ENCODE peak calls at places on chromosomes 12 and 14, in eight cellular contexts. D is H1, X is sigmoid colon, Y is heart left ventricle, U is suprapubic skin, Z is transverse colon, S is ovary, B is gastrocnemius medialis. Q is an unnamed sample.

GRCh38 chr14:104510216-104510615 is 69.3 kb upstream of the C14orf180 start:
- DNase-seq in D (no peak), X (no peak), Y (no peak), U (no peak), Z (no peak), S (no peak), B (no peak), Q (no peak)

GRCh38 chr12:3202734-3203446 is 125.7 kb downstream of the TSPAN9 start:
- DNase-seq in D (no peak), X (no peak), Y (peak; percentile 77), U (no peak), Z (peak; percentile 39), S (peak; percentile 72), B (peak; percentile 42), Q (peak; percentile 75)

GRCh38 chr14:59454131-59454530 is 11.0 kb downstream of the GPR135 start:
- DNase-seq in D (no peak), X (no peak), Y (no peak), U (no peak), Z (no peak), S (no peak), B (no peak), Q (no peak)

GRCh38 chr12:116002890-116003536 is 274.5 kb downstream of the MED13L start:
- DNase-seq in D (no peak), X (no peak), Y (no peak), U (no peak), Z (no peak), S (no peak), B (no peak), Q (no peak)

GRCh38 chr12:84508325-84508861 is 404.2 kb downstream of the SLC6A15 start:
- DNase-seq in D (no peak), X (peak; percentile 71), Y (no peak), U (peak; percentile 48), Z (no peak), S (peak; percentile 24), B (no peak), Q (no peak)

GRCh38 chr12:15829255-15829654 is 40.1 kb upstream of the EPS8 start:
- DNase-seq in D (no peak), X (no peak), Y (no peak), U (no peak), Z (no peak), S (no peak), B (no peak), Q (no peak)

GRCh38 chr14:22814945-22815713 is at the start of gene SLC7A7:
- DNase-seq in D (no peak), X (no peak), Y (no peak), U (no peak), Z (peak; percentile 32), S (no peak), B (no peak), Q (peak; percentile 69)

GRCh38 chr14:103232338-103232808 is 101.7 kb upstream of the EIF5 start:
- DNase-seq in D (no peak), X (no peak), Y (peak; percentile 41), U (no peak), Z (peak; percentile 38), S (no peak), B (no peak), Q (no peak)

GRCh38 chr12:12807970-12808702 is 5.0 kb upstream of the DDX47 start:
- DNase-seq in D (no peak), X (peak; percentile 71), Y (peak; percentile 73), U (no peak), Z (peak; percentile 60), S (no peak), B (peak; percentile 43), Q (no peak)

GRCh38 chr14:34460841-34461240 is 1.2 kb downstream of the SPTSSA start:
- DNase-seq in D (no peak), X (no peak), Y (no peak), U (no peak), Z (no peak), S (no peak), B (no peak), Q (no peak)
- H3K27ac ChIP-seq in D (no peak overlapping the region), X (peak overlapping the region; percentile 99), Y (no peak overlapping the region), U (peak overlapping the region; percentile 13), Z (peak overlapping the region; percentile 98), S (no peak overlapping the region), B (peak overlapping the region; percentile 90), Q (peak overlapping the region; percentile 98)

DNA sequence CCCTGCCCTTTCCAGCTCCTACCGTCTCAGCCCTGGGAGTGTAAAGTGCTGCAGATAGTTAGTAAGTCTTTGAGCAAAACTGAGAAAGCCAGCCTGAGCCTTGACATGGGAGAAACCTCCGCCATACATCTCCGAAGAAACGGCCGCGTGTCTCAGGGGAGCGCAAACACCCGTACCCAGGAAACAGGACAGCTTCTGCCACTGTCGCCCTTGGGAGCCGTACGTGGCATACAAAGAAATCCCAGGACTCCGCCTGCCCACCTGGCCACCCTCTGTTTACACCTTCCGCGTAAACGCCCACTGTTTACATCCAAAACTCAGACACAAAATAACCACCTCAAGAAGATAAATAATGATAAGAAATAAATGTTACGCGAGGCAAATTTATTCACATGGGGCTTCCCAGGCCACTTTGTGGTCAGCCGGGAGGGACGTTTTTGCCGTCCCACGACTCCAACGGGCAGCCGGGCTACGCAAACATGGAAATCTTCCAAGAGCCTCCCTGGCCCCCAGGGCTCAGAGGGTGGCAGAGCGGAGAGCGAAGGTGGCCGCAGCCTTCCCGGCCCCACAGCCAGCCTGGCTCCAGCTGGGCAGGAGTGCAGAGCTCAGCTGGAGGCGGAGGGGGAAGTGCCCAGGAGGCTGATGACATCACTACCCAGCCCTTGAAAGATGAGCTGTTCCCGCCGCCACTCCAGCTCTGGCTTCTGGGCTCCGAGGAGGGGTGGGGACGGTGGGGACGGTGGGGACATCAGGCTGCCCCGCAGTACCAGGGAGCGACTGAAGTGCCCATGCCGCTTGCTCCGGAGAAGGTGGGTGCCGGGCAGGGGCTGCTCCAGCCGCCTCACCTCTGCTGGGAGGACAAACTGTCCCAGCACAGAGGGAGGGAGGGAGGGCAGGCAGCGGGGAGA is at the start of gene BDKRB2:
- DNase-seq in D (peak; percentile 17), X (peak; percentile 91), Y (no peak), U (peak; percentile 87), Z (peak; percentile 82), S (peak; percentile 59), B (peak; percentile 60), Q (peak; percentile 88)
- TF ChIP-seq POLR2A in D (no peak), X (peak; percentile 87), Y (no peak), U (no peak), Z (peak; percentile 95), S (peak; percentile 35), B (peak; percentile 35), Q (peak; percentile 90)

GRCh38 chr14:50501642-50502041 is 30.7 kb downstream of the MAP4K5 start:
- DNase-seq in D (no peak), X (no peak), Y (no peak), U (no peak), Z (no peak), S (no peak), B (no peak), Q (no peak)
- H3K27ac ChIP-seq in D (no peak overlapping the region), X (no peak overlapping the region), Y (no peak overlapping the region), U (no peak overlapping the region), Z (no peak overlapping the region), S (no peak overlapping the region), B (no peak overlapping the region), Q (no peak overlapping the region)

DNA sequence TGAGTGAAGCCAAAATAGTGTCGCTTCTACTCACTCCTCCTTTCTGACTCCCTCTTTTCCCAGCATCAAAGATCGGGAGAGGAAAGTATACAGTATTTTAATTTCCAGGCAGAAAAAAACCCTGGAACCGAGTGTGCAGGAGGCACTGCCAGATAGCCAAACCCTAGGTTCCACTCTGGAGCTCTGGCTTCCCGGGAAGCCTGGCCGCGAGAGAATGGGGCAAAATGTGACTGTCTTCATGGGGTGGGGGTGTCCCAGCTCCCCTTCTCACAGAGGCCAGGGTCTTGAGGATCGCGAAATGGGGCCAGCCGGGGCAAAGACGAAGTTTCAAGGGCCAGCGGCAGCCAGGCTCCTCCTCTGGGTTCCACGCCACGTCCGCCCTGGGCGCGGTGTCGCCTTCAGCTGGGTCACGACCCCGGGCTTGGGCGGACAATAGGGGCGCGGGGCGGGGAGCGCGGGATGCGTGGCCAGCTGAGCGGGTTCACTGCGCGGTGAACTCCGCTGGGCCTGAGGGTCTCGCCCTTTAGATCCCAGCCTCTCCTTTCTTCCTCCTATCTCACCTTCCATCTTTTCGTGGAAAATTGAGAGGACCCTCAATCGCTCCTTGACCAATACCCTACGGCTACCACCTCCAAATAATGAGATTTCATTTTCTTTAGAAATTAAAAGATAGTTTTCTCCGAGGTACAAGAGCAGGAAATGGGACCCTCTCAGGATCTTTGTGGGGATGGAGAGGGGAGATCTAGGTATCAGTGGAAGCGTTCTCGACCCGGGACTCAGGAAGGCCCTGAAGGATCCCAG is 6.7 kb downstream of the HOXC4 start:
- DNase-seq in D (no peak), X (no peak), Y (no peak), U (peak; percentile 55), Z (no peak), S (no peak), B (no peak), Q (no peak)
- TF ChIP-seq POLR2A in D (no peak), X (no peak), Y (no peak), U (no peak), Z (no peak), S (no peak), B (no peak), Q (no peak)

GRCh38 chr12:131025939-131026702 is 72.4 kb downstream of the ADGRD1 start:
- DNase-seq in D (no peak), X (no peak), Y (no peak), U (no peak), Z (no peak), S (no peak), B (no peak), Q (no peak)

GRCh38 chr12:131030472-131031328 is 77.0 kb downstream of the ADGRD1 start:
- DNase-seq in D (no peak), X (no peak), Y (no peak), U (no peak), Z (no peak), S (no peak), B (no peak), Q (no peak)

GRCh38 chr12:131028587-131029338 is 75.1 kb downstream of the ADGRD1 start:
- DNase-seq in D (no peak), X (no peak), Y (no peak), U (no peak), Z (peak; percentile 15), S (no peak), B (peak; percentile 19), Q (no peak)

GRCh38 chr12:131025234-131025633 is 71.5 kb downstream of the ADGRD1 start:
- DNase-seq in D (no peak), X (no peak), Y (no peak), U (no peak), Z (no peak), S (no peak), B (no peak), Q (no peak)

GRCh38 chr12:131027876-131028586 is 74.3 kb downstream of the ADGRD1 start:
- DNase-seq in D (no peak), X (no peak), Y (no peak), U (no peak), Z (no peak), S (no peak), B (no peak), Q (no peak)
- H3K27ac ChIP-seq in D (no peak overlapping the region), X (peak overlapping the region; percentile 14), Y (no peak overlapping the region), U (no peak overlapping the region), Z (peak overlapping the region; percentile 16), S (no peak overlapping the region), B (no peak overlapping the region), Q (no peak overlapping the region)